ENCODE peak calls at places on chromosomes 3 and 15, in five cellular contexts. Z is stimulated activated CD8-positive, alpha-beta memory T cell treated with anti-CD3 and anti-CD28 coated beads, Interleukin-15, amount 100 ng/mL, for 4 hours; F is Calu3; P is NCI-H446 treated with DMSO at 0.1 percent for 48 hours; U is right lobe of liver. J is an unnamed sample.

GRCh38 chr3:24598691-24599090 is 104.0 kb upstream of the THRB start:
- DNase-seq in Z (no peak), P (no peak), F (peak; percentile 55), U (no peak), J (no peak)

GRCh38 chr3:17135696-17136095 is 250.9 kb downstream of the PLCL2 start:
- DNase-seq in F (no peak), Z (no peak), U (no peak), P (no peak), J (no peak)

GRCh38 chr3:16533928-16534913 is 20.7 kb upstream of the RFTN1 start:
- DNase-seq in Z (no peak), F (no peak), P (no peak), U (no peak), J (no peak)

GRCh38 chr3:157574580-157574979 is 71.4 kb upstream of the VEPH1 start:
- DNase-seq in U (no peak), Z (no peak), F (no peak), P (no peak), J (no peak)

GRCh38 chr3:11641683-11642407 is 1.9 kb downstream of the VGLL4 start:
- DNase-seq in F (no peak), Z (no peak), U (no peak), P (no peak), J (no peak)

GRCh38 chr3:29064085-29064484 is 216.8 kb upstream of the RBMS3 start:
- DNase-seq in U (no peak), P (no peak), Z (no peak), F (no peak), J (no peak)

GRCh38 chr3:143428351-143428750 is 308.8 kb downstream of the CHST2 start:
- DNase-seq in Z (no peak), F (no peak), U (no peak), P (no peak), J (no peak)

GRCh38 chr3:76131396-76132153 is 346.2 kb upstream of the ZNF717 start:
- DNase-seq in U (no peak), F (no peak), Z (no peak), P (no peak), J (no peak)

GRCh38 chr3:167913218-167913902 is 177.8 kb downstream of the SERPINI1 start:
- DNase-seq in F (no peak), P (no peak), U (no peak), Z (no peak), J (no peak)

GRCh38 chr3:150377601-150378466 is 30.3 kb upstream of the TSC22D2 start:
- DNase-seq in U (no peak), F (no peak), P (no peak), Z (no peak), J (no peak)

GRCh38 chr3:37601832-37602231 is 259.8 kb upstream of the CTDSPL start:
- DNase-seq in F (no peak), U (no peak), Z (no peak), P (peak; percentile 7), J (no peak)

GRCh38 chr3:129226374-129226773 is 23.0 kb upstream of the COPG1 start:
- DNase-seq in Z (no peak), F (peak; percentile 48), U (peak; percentile 72), P (peak; percentile 33), J (no peak)

GRCh38 chr3:89851974-89852621 is 744.7 kb downstream of the EPHA3 start:
- DNase-seq in U (no peak), F (peak; percentile 78), Z (no peak), P (peak; percentile 71), J (peak; percentile 7)

GRCh38 chr3:39296197-39297077 is 16.6 kb upstream of the CX3CR1 start:
- DNase-seq in U (no peak), Z (no peak), P (no peak), F (no peak), J (no peak)

GRCh38 chr15:50355980-50356379 is 982 bp upstream of the GABPB1 start:
- DNase-seq in P (no peak), Z (no peak), F (no peak), U (no peak), J (no peak)

GRCh38 chr15:61228025-61228901 is 839 bp downstream of the RORA start:
- DNase-seq in P (no peak), F (no peak), Z (no peak), U (peak; percentile 49), J (no peak)

GRCh38 chr3:158058775-158059174 is 47.4 kb downstream of the SHOX2 start:
- DNase-seq in F (peak; percentile 34), Z (no peak), P (peak; percentile 83), U (no peak), J (no peak)

GRCh38 chr3:186432189-186432588 is 70.2 kb upstream of the DGKG start:
- DNase-seq in Z (no peak), P (no peak), F (no peak), U (no peak), J (no peak)

GRCh38 chr3:140850210-140850955 is 91.3 kb upstream of the SLC25A36 start:
- DNase-seq in Z (no peak), U (no peak), P (no peak), F (no peak), J (no peak)

GRCh38 chr3:62795978-62796635 is 79.1 kb downstream of the CADPS start:
- DNase-seq in Z (no peak), F (no peak), P (no peak), U (no peak), J (no peak)

GRCh38 chr15:76345269-76345879 is 8.8 kb downstream of the ISL2 start:
- DNase-seq in P (no peak), F (no peak), Z (no peak), U (no peak), J (no peak)

J was measured in NCI-H1694.